ENCODE peak calls at places on chromosomes 1 and 21, in four cellular contexts. C is SK-N-SH, P is K562, D is H1. E is an unnamed sample.
A peak's percentile ranks its signal among the peaks of the same experiment; 100 is the strongest.

GRCh38 chr1:168095476-168095875 is 41.3 kb downstream of the GPR161 start:
- DNase-seq in C (no peak), P (no peak), D (no peak), E (no peak)

GRCh38 chr1:112488141-112488540 is 20.6 kb upstream of the WNT2B start:
- DNase-seq in C (no peak), P (no peak), D (no peak), E (no peak)

GRCh38 chr1:26500488-26501175 is 28.4 kb downstream of the HMGN2 start:
- DNase-seq in C (peak; percentile 97), P (peak; percentile 92), D (peak; percentile 25), E (peak; percentile 89)

GRCh38 chr1:46675549-46676314 is 4.1 kb downstream of the TEX38 start:
- DNase-seq in C (no peak), P (no peak), D (no peak), E (no peak)

GRCh38 chr1:31575373-31576140 is 758 bp upstream of the TINAGL1 start:
- DNase-seq in C (no peak), P (no peak), D (no peak), E (peak; percentile 36)

GRCh38 chr1:1173061-1173792 is 453 bp upstream of the TTLL10 start:
- DNase-seq in C (no peak), P (no peak), D (no peak), E (peak; percentile 19)

GRCh38 chr1:201602413-201603265 is 63.7 kb downstream of the NAV1 start:
- DNase-seq in C (no peak), P (peak; percentile 79), D (no peak), E (no peak)

GRCh38 chr1:161182214-161182613 is 4.9 kb upstream of the B4GALT3 start:
- DNase-seq in C (no peak), P (peak; percentile 54), D (no peak), E (no peak)

GRCh38 chr1:172499636-172500141 is 33.3 kb upstream of the SUCO start:
- DNase-seq in C (no peak), P (peak; percentile 51), D (no peak), E (no peak)

GRCh38 chr1:200739499-200740290 is 1.0 kb downstream of the CAMSAP2 start:
- DNase-seq in C (no peak), P (peak; percentile 28), D (no peak), E (peak; percentile 40)

GRCh38 chr1:9628541-9629444 is 22.7 kb upstream of the PIK3CD start:
- DNase-seq in C (no peak), P (no peak), D (no peak), E (no peak)

GRCh38 chr1:68358439-68358838 is 91.3 kb downstream of the RPE65 start:
- DNase-seq in C (no peak), P (no peak), D (no peak), E (no peak)

GRCh38 chr1:201433609-201434008 is 12.1 kb upstream of the TNNI1 start:
- DNase-seq in C (no peak), P (no peak), D (no peak), E (no peak)

GRCh38 chr1:231776006-231776707 is 149.6 kb downstream of the DISC1 start:
- DNase-seq in C (no peak), P (no peak), D (no peak), E (no peak)

GRCh38 chr1:4660917-4661594 is 6.6 kb downstream of the AJAP1 start:
- DNase-seq in C (no peak), P (no peak), D (no peak), E (no peak)

GRCh38 chr21:16573581-16573980 is 843.8 kb downstream of the USP25 start:
- DNase-seq in C (no peak), P (no peak), D (no peak), E (no peak)

GRCh38 chr1:4344065-4344753 is 310.2 kb upstream of the AJAP1 start:
- DNase-seq in C (no peak), P (no peak), D (no peak), E (no peak)

GRCh38 chr1:222910699-222911098 is 95.9 kb downstream of the DISP1 start:
- DNase-seq in C (no peak), P (no peak), D (no peak), E (no peak)

GRCh38 chr1:222064388-222065201 is 322.7 kb upstream of the DUSP10 start:
- DNase-seq in C (no peak), P (no peak), D (no peak), E (no peak)

GRCh38 chr1:170200665-170201397 is 55.1 kb downstream of the NTMT2 start:
- DNase-seq in C (no peak), P (no peak), D (no peak), E (no peak)

GRCh38 chr1:208944981-208945451 is 638.5 kb upstream of the CAMK1G start:
- DNase-seq in C (no peak), P (no peak), D (no peak), E (no peak)

GRCh38 chr1:3775498-3776230 is 3.1 kb downstream of the SMIM1 start:
- DNase-seq in C (peak; percentile 87), P (peak; percentile 98), D (peak; percentile 62), E (peak; percentile 64)

GRCh38 chr1:58890091-58890490 is 106.2 kb upstream of the JUN start:
- DNase-seq in C (no peak), P (no peak), D (no peak), E (no peak)

GRCh38 chr1:17735791-17736190 is 19.3 kb upstream of the ACTL8 start:
- DNase-seq in C (no peak), P (no peak), D (no peak), E (no peak)

GRCh38 chr1:32681501-32681900 is 21.1 kb downstream of the SYNC start:
- DNase-seq in C (no peak), P (no peak), D (no peak), E (no peak)

GRCh38 chr1:228478912-228479665 is 8.1 kb upstream of the RNF187 start:
- DNase-seq in C (no peak), P (peak; percentile 48), D (no peak), E (peak; percentile 69)

GRCh38 chr1:84675631-84676030 is 14.6 kb downstream of the SSX2IP start:
- DNase-seq in C (no peak), P (no peak), D (no peak), E (no peak)

GRCh38 chr1:231147896-231148295 is 14.0 kb upstream of the TRIM67 start:
- DNase-seq in C (no peak), P (no peak), D (no peak), E (no peak)

GRCh38 chr1:15726508-15726907 is 9.6 kb upstream of the SLC25A34 start:
- DNase-seq in C (no peak), P (no peak), D (no peak), E (no peak)

GRCh38 chr1:193115629-193116227 is 6.1 kb upstream of the CDC73 start:
- DNase-seq in C (peak; percentile 11), P (peak; percentile 77), D (no peak), E (no peak)

GRCh38 chr1:91781371-91781825 is 104.6 kb downstream of the TGFBR3 start:
- DNase-seq in C (no peak), P (no peak), D (no peak), E (no peak)

GRCh38 chr1:29460211-29460610 is 223.9 kb downstream of the PTPRU start:
- DNase-seq in C (no peak), P (no peak), D (no peak), E (no peak)

GRCh38 chr1:211258310-211258755 is 833 bp upstream of the RCOR3 start:
- DNase-seq in C (peak; percentile 73), P (peak; percentile 93), D (no peak), E (peak; percentile 73)

GRCh38 chr1:204441558-204441957 is 29.9 kb upstream of the PPP1R15B start:
- DNase-seq in C (no peak), P (no peak), D (no peak), E (no peak)

GRCh38 chr1:204437796-204438570 is 26.4 kb upstream of the PPP1R15B start:
- DNase-seq in C (peak; percentile 55), P (no peak), D (no peak), E (no peak)

GRCh38 chr1:204435886-204436271 is 24.3 kb upstream of the PPP1R15B start:
- DNase-seq in C (no peak), P (no peak), D (no peak), E (no peak)

GRCh38 chr1:204439976-204440375 is 28.4 kb upstream of the PPP1R15B start:
- DNase-seq in C (no peak), P (no peak), D (no peak), E (no peak)

DNA sequence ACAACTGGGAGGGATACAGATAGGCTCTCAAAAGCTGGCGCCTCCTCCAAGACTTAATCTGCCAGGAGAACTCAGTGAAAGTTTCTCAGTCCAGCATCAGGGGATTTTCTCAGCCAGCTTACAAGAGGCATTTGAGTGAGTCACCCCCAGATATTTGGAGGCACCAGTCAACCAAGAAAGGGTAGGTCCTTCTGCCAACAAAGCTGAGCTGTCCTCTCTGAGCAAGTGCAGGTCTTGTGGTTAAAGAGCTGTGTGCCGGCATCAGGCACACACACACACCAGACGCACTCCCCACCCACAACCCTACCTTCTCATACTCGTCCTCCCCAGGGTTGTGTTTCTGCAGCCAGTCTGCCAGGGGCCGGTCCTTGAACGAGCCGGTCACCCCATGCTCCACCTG is 27.0 kb upstream of the PPP1R15B start:
- DNase-seq in C (no peak), P (no peak), D (no peak), E (no peak)
- TF ChIP-seq TEAD4 in C (peak; percentile 93), P (no peak), D (no peak), E (no peak)

GRCh38 chr1:65687435-65688214 is 105.1 kb upstream of the PDE4B start:
- DNase-seq in C (peak; percentile 70), P (peak; percentile 92), D (peak; percentile 29), E (peak; percentile 88)
- TF ChIP-seq TEAD4 in C (no peak), P (peak; percentile 78), D (no peak), E (no peak)

DNA sequence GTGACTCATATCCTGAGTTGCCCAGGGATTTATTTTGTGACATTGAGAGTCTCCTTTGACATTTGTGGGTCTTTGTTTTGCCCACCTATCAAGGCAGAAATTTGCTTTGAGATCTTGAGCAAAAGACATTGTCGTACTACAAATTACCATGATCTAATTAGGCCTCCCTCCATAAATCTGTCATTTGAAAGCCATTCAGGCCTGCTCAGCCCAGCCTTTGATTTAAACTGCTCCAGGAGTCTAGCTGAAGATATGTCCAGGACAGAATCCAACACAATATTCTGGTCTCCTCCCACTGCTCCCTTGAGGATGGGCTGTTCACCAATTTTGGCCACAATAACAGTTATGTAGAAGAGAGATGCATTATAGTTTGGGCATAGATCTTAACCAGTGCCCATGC is 86.7 kb downstream of the PROX1 start:
- DNase-seq in C (no peak), P (no peak), D (no peak), E (no peak)
- TF ChIP-seq TEAD4 in C (no peak), P (no peak), D (no peak), E (no peak)

GRCh38 chr1:184840596-184840995 is 85.9 kb upstream of the EDEM3 start:
- DNase-seq in C (no peak), P (no peak), D (no peak), E (no peak)

GRCh38 chr1:184838374-184838995 is 83.8 kb upstream of the EDEM3 start:
- DNase-seq in C (peak; percentile 9), P (no peak), D (no peak), E (no peak)

DNA sequence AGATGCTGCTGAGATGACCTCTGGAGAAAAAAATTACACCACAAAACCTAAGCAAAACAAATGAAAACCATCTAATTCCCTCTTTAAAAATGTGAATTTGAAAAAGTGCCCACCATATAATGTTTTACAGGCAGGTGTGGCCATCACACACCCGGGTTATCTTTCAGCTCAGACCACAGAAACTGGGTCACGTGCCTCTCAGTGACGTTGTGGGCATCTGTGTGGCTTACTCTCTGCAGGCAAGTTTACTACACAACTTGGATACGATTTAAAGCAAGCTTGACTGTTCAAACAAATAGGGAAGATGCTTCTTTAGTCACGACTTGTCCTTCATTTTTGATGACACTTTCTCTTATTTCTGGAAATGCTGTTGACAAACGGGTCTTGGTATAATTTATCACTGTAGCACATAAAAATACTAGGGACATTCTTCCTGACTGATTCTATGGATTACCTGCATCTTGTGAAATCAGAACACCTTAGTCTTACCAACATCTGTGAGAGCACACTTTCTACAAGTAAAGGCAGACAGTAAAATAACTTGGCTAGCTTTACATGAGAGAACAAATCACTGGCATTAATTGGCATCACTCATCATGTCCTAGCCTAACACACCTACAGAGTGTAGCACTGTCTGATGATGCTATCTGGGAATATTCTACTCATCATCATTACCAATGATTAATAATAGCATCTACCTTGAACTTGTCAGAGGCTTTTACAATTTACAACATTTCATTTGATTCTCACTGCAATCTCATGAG is 89.3 kb upstream of the EDEM3 start:
- DNase-seq in C (no peak), P (peak; percentile 35), D (no peak), E (no peak)
- TF ChIP-seq TEAD4 in C (no peak), P (no peak), D (no peak), E (no peak)

E was measured in WTC11.